ENCODE peak calls at places on chromosomes 12 and 14, in eight cellular contexts. A is T47D, G is left ventricle myocardium inferior, P is AG04450, L is pancreas, O is A549, M is A172, W is Peyer's patch. C is an unnamed sample.

GRCh38 chr12:131105736-131106356 is 152.1 kb downstream of the ADGRD1 start:
- DNase-seq in P (no peak), L (no peak), O (no peak), A (no peak), W (peak; percentile 44), G (no peak), M (no peak), C (no peak)

GRCh38 chr14:81946808-81947798 is 413.4 kb upstream of the SEL1L start:
- DNase-seq in W (no peak), G (peak; percentile 18), A (no peak), L (no peak), M (no peak), P (no peak), O (no peak), C (no peak)

GRCh38 chr14:49679271-49679670 is 8.7 kb downstream of the POLE2 start:
- DNase-seq in P (no peak), G (no peak), M (no peak), A (no peak), W (no peak), O (no peak), L (no peak), C (no peak)

GRCh38 chr12:109818900-109819500 is 14.2 kb downstream of the TRPV4 start:
- DNase-seq in A (peak; percentile 98), W (no peak), G (no peak), L (no peak), M (no peak), O (no peak), P (no peak), C (no peak)

GRCh38 chr12:7101047-7101693 is 7.8 kb downstream of the C1RL start:
- DNase-seq in A (no peak), G (no peak), L (no peak), W (no peak), M (no peak), O (no peak), P (no peak), C (no peak)

GRCh38 chr14:99688210-99688581 is 4.1 kb downstream of the CYP46A1 start:
- DNase-seq in A (no peak), O (no peak), M (no peak), L (no peak), G (no peak), W (peak; percentile 11), P (no peak), C (no peak)

GRCh38 chr12:46219892-46220655 is 48.8 kb downstream of the SLC38A1 start:
- DNase-seq in A (no peak), W (peak; percentile 72), G (no peak), M (peak; percentile 87), P (peak; percentile 44), O (no peak), L (no peak), C (no peak)

GRCh38 chr12:100254876-100255275 is 12.0 kb downstream of the DEPDC4 start:
- DNase-seq in W (no peak), M (no peak), A (no peak), G (no peak), O (no peak), L (no peak), P (no peak), C (no peak)

GRCh38 chr14:50064993-50065392 is 51.4 kb downstream of the VCPKMT start:
- DNase-seq in L (no peak), M (no peak), A (no peak), W (peak; percentile 89), G (no peak), O (no peak), P (no peak), C (no peak)

GRCh38 chr14:93304771-93305170 is 28.1 kb downstream of the BTBD7 start:
- DNase-seq in M (no peak), W (no peak), A (no peak), O (no peak), L (no peak), P (no peak), G (no peak), C (no peak)

GRCh38 chr14:90408713-90409112 is 11.9 kb downstream of the CALM1 start:
- DNase-seq in L (no peak), M (no peak), A (no peak), O (no peak), W (no peak), G (no peak), P (no peak), C (no peak)

GRCh38 chr14:73662439-73663056 is 17.8 kb downstream of the DNAL1 start:
- DNase-seq in O (peak; percentile 53), G (no peak), L (no peak), P (peak; percentile 61), M (peak; percentile 100), A (peak; percentile 88), W (no peak), C (peak; percentile 31)

GRCh38 chr12:122094735-122095561 is 16.4 kb downstream of the MLXIP start:
- DNase-seq in M (no peak), W (no peak), A (peak; percentile 73), L (no peak), G (no peak), P (no peak), O (no peak), C (no peak)

GRCh38 chr14:64387232-64387737 is 868 bp upstream of the MTHFD1 start:
- DNase-seq in L (no peak), P (no peak), A (peak; percentile 55), W (no peak), O (peak; percentile 41), M (peak; percentile 6), G (no peak), C (no peak)

GRCh38 chr12:42442328-42442759 is 116.4 kb downstream of the PPHLN1 start:
- DNase-seq in O (no peak), L (no peak), P (no peak), M (no peak), G (no peak), A (no peak), W (no peak), C (no peak)

GRCh38 chr12:82358200-82359114 is at the start of the genes CCDC59 and METTL25:
- DNase-seq in M (peak; percentile 97), A (peak; percentile 99), O (peak; percentile 66), L (peak; percentile 95), P (peak; percentile 96), W (peak; percentile 99), G (peak; percentile 96), C (peak; percentile 97)

GRCh38 chr12:126337556-126337955 is 1272.3 kb downstream of the AACS start:
- DNase-seq in L (no peak), A (no peak), W (no peak), G (no peak), P (peak; percentile 0), O (no peak), M (peak; percentile 55), C (no peak)

GRCh38 chr12:41014643-41015020 is 173.5 kb upstream of the PDZRN4 start:
- DNase-seq in A (no peak), P (no peak), M (no peak), G (no peak), L (no peak), W (no peak), O (peak; percentile 3), C (no peak)

GRCh38 chr14:90846511-90846910 is 30.3 kb upstream of the TTC7B start:
- DNase-seq in A (no peak), W (no peak), G (no peak), O (no peak), M (peak; percentile 65), L (no peak), P (no peak), C (no peak)

GRCh38 chr14:69464829-69465228 is 19.7 kb upstream of the PLEKHD1 start:
- DNase-seq in A (no peak), O (no peak), L (no peak), P (peak; percentile 81), W (no peak), M (peak; percentile 83), G (no peak), C (no peak)

GRCh38 chr12:49294086-49294803 is 702 bp upstream of the PRPH start:
- DNase-seq in G (no peak), L (no peak), O (no peak), A (no peak), W (no peak), M (no peak), P (no peak), C (no peak)

GRCh38 chr12:101172316-101172715 is 37.7 kb downstream of the SLC5A8 start:
- DNase-seq in M (no peak), A (no peak), L (no peak), O (no peak), W (no peak), P (no peak), G (no peak), C (no peak)

GRCh38 chr14:99862111-99862510 is 68.9 kb downstream of the EML1 start:
- DNase-seq in W (no peak), G (no peak), P (no peak), A (no peak), L (no peak), O (no peak), M (peak; percentile 73), C (no peak)

GRCh38 chr12:62629971-62630739 is 163.5 kb downstream of the MON2 start:
- DNase-seq in M (no peak), O (no peak), P (no peak), G (no peak), W (no peak), L (no peak), A (no peak), C (no peak)

GRCh38 chr12:19624401-19624930 is 185.2 kb downstream of the AEBP2 start:
- DNase-seq in O (no peak), A (no peak), W (no peak), G (no peak), L (no peak), P (no peak), M (no peak), C (no peak)

GRCh38 chr12:67578976-67579661 is 69.4 kb upstream of the DYRK2 start:
- DNase-seq in O (no peak), P (no peak), M (no peak), A (no peak), W (no peak), L (no peak), G (no peak), C (no peak)

GRCh38 chr12:19166956-19167355 is 37.4 kb downstream of the PLEKHA5 start:
- DNase-seq in W (no peak), A (no peak), O (no peak), G (no peak), P (no peak), L (no peak), M (no peak), C (no peak)

GRCh38 chr14:77782202-77782601 is 17.7 kb upstream of the ADCK1 start:
- DNase-seq in L (no peak), O (no peak), W (no peak), A (no peak), G (no peak), P (no peak), M (no peak), C (no peak)

GRCh38 chr14:64745511-64746041 is 41.4 kb downstream of the PLEKHG3 start:
- DNase-seq in L (no peak), M (peak; percentile 38), A (peak; percentile 48), P (no peak), O (no peak), G (no peak), W (no peak), C (no peak)

C was measured in psoas muscle.